ENCODE peak calls at places on chromosomes 6 and 20, in six cellular contexts. One of them, this sample, is unnamed.

GRCh38 chr6:163579880-163580295 is 165.4 kb downstream of the QKI start:
- DNase-seq in PC-3: peak
- DNase-seq in pancreas: no peak
- DNase-seq in cardiac fibroblast: peak
- DNase-seq in stomach: no peak
- DNase-seq in astrocyte of the cerebellum: no peak
- DNase-seq in this sample: no peak

GRCh38 chr6:77178821-77179220 is 284.5 kb downstream of the HTR1B start:
- DNase-seq in PC-3: peak
- DNase-seq in pancreas: no peak
- DNase-seq in astrocyte of the cerebellum: no peak
- DNase-seq in stomach: no peak
- DNase-seq in cardiac fibroblast: peak
- DNase-seq in this sample: peak

GRCh38 chr6:137016366-137016765 is 28.4 kb downstream of the IL20RA start:
- DNase-seq in pancreas: no peak
- DNase-seq in stomach: no peak
- DNase-seq in astrocyte of the cerebellum: peak
- DNase-seq in cardiac fibroblast: peak
- DNase-seq in PC-3: no peak
- DNase-seq in this sample: peak

GRCh38 chr6:86820750-86821149 is 116.6 kb upstream of the HTR1E start:
- DNase-seq in pancreas: no peak
- DNase-seq in PC-3: no peak
- DNase-seq in cardiac fibroblast: no peak
- DNase-seq in astrocyte of the cerebellum: no peak
- DNase-seq in stomach: no peak
- DNase-seq in this sample: no peak

GRCh38 chr6:33771342-33772113 is 17.4 kb downstream of the LEMD2 start:
- DNase-seq in PC-3: peak
- DNase-seq in astrocyte of the cerebellum: peak
- DNase-seq in stomach: peak
- DNase-seq in cardiac fibroblast: peak
- DNase-seq in pancreas: peak
- DNase-seq in this sample: peak

GRCh38 chr20:33392016-33392415 is 9.3 kb downstream of the CDK5RAP1 start:
- DNase-seq in pancreas: no peak
- DNase-seq in cardiac fibroblast: peak
- DNase-seq in stomach: no peak
- DNase-seq in astrocyte of the cerebellum: peak
- DNase-seq in PC-3: no peak
- DNase-seq in this sample: peak

GRCh38 chr20:5657190-5657872 is 92.9 kb upstream of the SHLD1 start:
- DNase-seq in cardiac fibroblast: peak
- DNase-seq in pancreas: no peak
- DNase-seq in astrocyte of the cerebellum: peak
- DNase-seq in PC-3: peak
- DNase-seq in stomach: no peak
- DNase-seq in this sample: peak

GRCh38 chr6:167990016-167990945 is 7.2 kb upstream of the KIF25 start:
- DNase-seq in cardiac fibroblast: no peak
- DNase-seq in astrocyte of the cerebellum: no peak
- DNase-seq in pancreas: no peak
- DNase-seq in PC-3: no peak
- DNase-seq in stomach: no peak
- DNase-seq in this sample: no peak

GRCh38 chr6:98769546-98769945 is 64.8 kb upstream of the POU3F2 start:
- DNase-seq in astrocyte of the cerebellum: peak
- DNase-seq in cardiac fibroblast: peak
- DNase-seq in PC-3: peak
- DNase-seq in pancreas: no peak
- DNase-seq in stomach: no peak
- DNase-seq in this sample: no peak

GRCh38 chr20:17966432-17967312 is 1.9 kb downstream of the SNX5 start:
- DNase-seq in pancreas: no peak
- DNase-seq in PC-3: peak
- DNase-seq in astrocyte of the cerebellum: no peak
- DNase-seq in stomach: no peak
- DNase-seq in cardiac fibroblast: peak
- DNase-seq in this sample: no peak

GRCh38 chr6:34145161-34146020 is 496 bp downstream of the GRM4 start:
- DNase-seq in PC-3: peak
- DNase-seq in pancreas: peak
- DNase-seq in stomach: no peak
- DNase-seq in astrocyte of the cerebellum: no peak
- DNase-seq in cardiac fibroblast: peak
- DNase-seq in this sample: no peak

GRCh38 chr6:43645613-43645964 is 753 bp downstream of the RSPH9 start:
- DNase-seq in cardiac fibroblast: no peak
- DNase-seq in pancreas: no peak
- DNase-seq in stomach: no peak
- DNase-seq in astrocyte of the cerebellum: no peak
- DNase-seq in PC-3: no peak
- DNase-seq in this sample: no peak
- H3K4me3 ChIP-seq in cardiac fibroblast: peak
- H3K4me3 ChIP-seq in pancreas: peak
- H3K4me3 ChIP-seq in stomach: peak
- H3K4me3 ChIP-seq in astrocyte of the cerebellum: peak
- H3K4me3 ChIP-seq in PC-3: no peak
- H3K4me3 ChIP-seq in this sample: peak

GRCh38 chr6:158026901-158027589 is 45.4 kb downstream of the SYNJ2 start:
- DNase-seq in astrocyte of the cerebellum: no peak
- DNase-seq in stomach: no peak
- DNase-seq in PC-3: no peak
- DNase-seq in cardiac fibroblast: no peak
- DNase-seq in pancreas: peak
- DNase-seq in this sample: no peak
- TF ChIP-seq CTCF in astrocyte of the cerebellum: no peak
- TF ChIP-seq CTCF in stomach: no peak
- TF ChIP-seq CTCF in PC-3: no peak
- TF ChIP-seq CTCF in cardiac fibroblast: no peak
- TF ChIP-seq CTCF in pancreas: no peak
- TF ChIP-seq CTCF in this sample: no peak

DNA sequence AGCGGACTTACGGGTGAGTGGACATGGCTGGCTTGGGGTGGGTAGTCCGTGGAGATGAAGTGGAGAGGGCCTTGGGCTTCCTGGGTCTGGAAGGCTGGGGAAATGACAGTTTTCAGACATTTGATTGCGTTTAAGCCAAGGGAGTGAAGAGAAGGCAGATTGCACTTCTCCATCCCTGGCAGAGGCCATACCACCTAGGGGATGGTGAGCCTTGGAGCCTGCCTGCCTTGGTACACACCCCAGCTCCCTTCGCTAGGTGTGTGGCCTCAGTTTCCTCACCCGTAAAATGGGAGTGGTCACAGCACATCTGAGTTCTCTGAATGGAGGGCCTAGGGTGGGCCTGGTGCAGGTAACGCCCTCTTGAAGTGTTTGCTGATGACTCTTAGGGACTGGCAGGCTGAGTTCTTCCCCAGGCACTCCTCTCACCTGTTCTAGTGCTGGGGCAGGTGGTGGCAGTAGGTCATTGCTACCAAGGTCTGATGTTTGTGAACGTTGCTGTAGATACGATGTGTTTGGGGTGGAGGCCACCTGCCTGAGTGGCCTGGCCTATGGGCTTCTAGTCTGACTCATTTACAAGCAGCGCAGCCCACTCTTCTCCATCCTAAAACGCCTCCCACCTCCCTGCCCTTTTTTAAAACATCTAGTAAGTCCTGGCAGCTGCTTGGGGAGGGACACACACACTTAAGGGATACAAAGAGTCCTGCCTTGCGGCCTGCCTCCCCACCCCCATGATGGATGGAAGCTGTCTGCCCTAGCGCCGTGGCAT is 2.3 kb downstream of the RBM38 start:
- DNase-seq in astrocyte of the cerebellum: no peak
- DNase-seq in cardiac fibroblast: no peak
- DNase-seq in stomach: no peak
- DNase-seq in pancreas: peak
- DNase-seq in PC-3: no peak
- DNase-seq in this sample: no peak
- H3K4me3 ChIP-seq in astrocyte of the cerebellum: peak
- H3K4me3 ChIP-seq in cardiac fibroblast: no peak
- H3K4me3 ChIP-seq in stomach: peak
- H3K4me3 ChIP-seq in pancreas: no peak
- H3K4me3 ChIP-seq in PC-3: no peak
- H3K4me3 ChIP-seq in this sample: no peak

DNA sequence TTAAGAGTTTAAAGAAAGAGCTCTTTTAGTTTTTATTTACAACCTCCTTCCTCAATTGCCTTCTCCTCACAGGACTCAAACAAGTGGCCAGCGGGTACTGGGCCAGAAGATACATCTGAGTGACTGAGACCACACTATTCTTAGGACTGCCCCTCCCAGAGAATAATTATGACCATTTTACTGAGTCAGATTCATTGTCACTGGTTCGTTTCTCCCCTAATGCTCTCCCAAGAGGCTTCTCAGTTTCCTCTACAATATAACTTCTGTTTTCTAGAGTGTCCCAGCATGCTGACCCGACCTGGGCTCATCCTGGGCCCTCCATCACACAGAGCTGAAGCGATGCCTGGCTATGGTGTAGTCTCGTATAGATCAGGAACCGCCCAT is 279.9 kb downstream of the CD83 start:
- DNase-seq in pancreas: no peak
- DNase-seq in stomach: no peak
- DNase-seq in astrocyte of the cerebellum: no peak
- DNase-seq in PC-3: no peak
- DNase-seq in cardiac fibroblast: no peak
- DNase-seq in this sample: no peak
- TF ChIP-seq CTCF in pancreas: no peak
- TF ChIP-seq CTCF in stomach: no peak
- TF ChIP-seq CTCF in astrocyte of the cerebellum: no peak
- TF ChIP-seq CTCF in PC-3: no peak
- TF ChIP-seq CTCF in cardiac fibroblast: no peak
- TF ChIP-seq CTCF in this sample: no peak

DNA sequence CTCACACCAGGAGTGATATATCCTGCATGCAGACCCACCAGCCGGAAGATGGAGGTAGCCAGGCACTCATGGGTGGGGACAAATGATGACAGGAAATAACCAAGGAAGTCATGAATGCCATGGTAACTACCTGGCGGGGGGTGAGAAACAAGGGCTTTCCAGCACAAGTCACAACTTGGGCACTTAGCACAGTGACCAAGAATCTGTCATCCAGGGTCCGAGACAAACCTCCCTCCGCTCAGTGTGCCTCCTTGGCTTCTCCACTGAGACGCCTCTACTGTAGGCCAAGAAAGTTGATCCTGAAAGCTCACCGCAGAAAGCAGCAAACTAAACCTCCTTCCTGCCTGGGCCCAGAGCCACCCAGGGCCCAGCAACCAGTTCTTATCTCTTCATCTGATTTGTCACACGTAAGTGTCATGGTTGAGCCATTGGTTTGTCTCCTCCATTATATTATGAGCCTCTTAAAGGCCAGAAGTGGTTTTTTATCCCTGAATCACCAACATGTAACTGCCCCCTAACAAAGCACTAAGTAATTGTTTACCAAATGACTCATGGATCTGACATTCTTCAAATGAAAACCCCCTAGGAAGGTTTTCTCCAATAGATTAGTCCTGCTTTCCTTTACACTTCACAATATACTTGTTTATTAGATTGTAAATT is 84.3 kb upstream of the TAB2 start:
- DNase-seq in pancreas: no peak
- DNase-seq in stomach: no peak
- DNase-seq in astrocyte of the cerebellum: peak
- DNase-seq in cardiac fibroblast: peak
- DNase-seq in PC-3: peak
- DNase-seq in this sample: peak
- H3K4me3 ChIP-seq in pancreas: no peak
- H3K4me3 ChIP-seq in stomach: no peak
- H3K4me3 ChIP-seq in astrocyte of the cerebellum: no peak
- H3K4me3 ChIP-seq in cardiac fibroblast: no peak
- H3K4me3 ChIP-seq in PC-3: peak
- H3K4me3 ChIP-seq in this sample: no peak

DNA sequence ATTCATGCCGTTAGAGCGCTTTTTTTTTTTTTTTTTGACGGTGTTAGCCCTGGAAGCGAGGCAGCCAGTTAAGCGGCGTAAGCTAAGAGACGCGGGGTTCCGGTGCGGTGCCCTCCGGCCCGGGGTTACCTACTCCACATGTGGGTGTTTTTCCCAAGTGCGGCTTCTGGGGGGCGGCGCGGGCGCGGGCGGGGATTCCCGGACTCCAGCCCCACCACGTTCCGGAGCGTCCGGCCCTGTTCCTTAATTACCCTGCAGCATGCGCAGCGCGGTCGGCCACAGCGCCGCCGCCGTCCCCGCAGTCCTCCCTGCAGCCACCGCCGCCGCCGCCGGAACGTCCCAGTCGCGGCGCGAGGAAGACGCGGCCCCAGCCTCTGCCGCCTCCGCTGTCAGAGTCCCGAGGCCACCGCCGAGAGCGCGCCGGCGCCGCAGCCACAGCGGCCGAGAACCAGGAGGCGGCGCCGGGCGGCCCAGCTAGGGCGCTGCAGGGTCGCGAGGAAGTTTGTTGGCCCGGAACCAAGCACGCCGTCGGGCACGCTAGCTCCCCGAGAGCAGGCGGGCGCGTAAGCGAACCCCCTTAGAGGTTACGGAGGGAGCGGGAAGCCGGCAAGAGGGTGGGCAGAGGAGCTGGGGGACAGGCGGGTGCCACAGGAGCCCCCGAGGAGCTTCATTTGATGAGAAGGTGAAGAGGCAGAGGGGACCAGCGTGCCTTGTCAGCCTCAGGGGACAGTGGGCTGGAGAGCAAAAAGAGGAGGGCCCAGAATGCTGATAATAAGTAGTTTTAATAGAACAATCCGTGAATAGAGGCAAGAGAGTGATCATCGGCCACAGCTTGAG is 937 bp downstream of the COL19A1 start:
- DNase-seq in cardiac fibroblast: peak
- DNase-seq in pancreas: peak
- DNase-seq in PC-3: peak
- DNase-seq in astrocyte of the cerebellum: no peak
- DNase-seq in stomach: peak
- DNase-seq in this sample: no peak
- TF ChIP-seq CTCF in cardiac fibroblast: no peak
- TF ChIP-seq CTCF in pancreas: no peak
- TF ChIP-seq CTCF in PC-3: peak
- TF ChIP-seq CTCF in astrocyte of the cerebellum: peak
- TF ChIP-seq CTCF in stomach: no peak
- TF ChIP-seq CTCF in this sample: no peak

This sample was measured in AG04449.